ENCODE peak calls at places on chromosomes 4 and X, in seven cellular contexts. M is body of pancreas, T is ascending aorta, J is pancreas, U is right lobe of liver, Z is testis, Q is IMR-90. A is an unnamed sample.

GRCh38 chrX:154378059-154378798 is 866 bp upstream of the EMD start:
- DNase-seq in M (peak; percentile 63), T (no peak), J (peak; percentile 76), U (peak; percentile 97), Z (peak; percentile 29), Q (peak; percentile 40), A (peak; percentile 54)

GRCh38 chrX:9786839-9787635 is 808 bp downstream of the SHROOM2 start:
- DNase-seq in M (peak; percentile 13), T (no peak), J (peak; percentile 68), U (peak; percentile 41), Z (peak; percentile 20), Q (no peak), A (no peak)

GRCh38 chr4:156642161-156642560 is 329.4 kb downstream of the PDGFC start:
- DNase-seq in M (no peak), T (no peak), J (no peak), U (no peak), Z (no peak), Q (no peak), A (no peak)

GRCh38 chrX:119105826-119106225 is 21.8 kb downstream of the KIAA1210 start:
- DNase-seq in M (no peak), T (no peak), J (no peak), U (no peak), Z (no peak), Q (peak; percentile 19), A (no peak)

GRCh38 chr4:76801621-76802545 is 96.1 kb downstream of the SOWAHB start:
- DNase-seq in M (no peak), T (no peak), J (no peak), U (peak; percentile 24), Z (peak; percentile 44), Q (no peak), A (no peak)

GRCh38 chr4:145840162-145840768 is 98.4 kb downstream of the ZNF827 start:
- DNase-seq in M (peak; percentile 15), T (no peak), J (no peak), U (no peak), Z (no peak), Q (peak; percentile 38), A (no peak)

GRCh38 chr4:125522588-125522987 is 207.8 kb downstream of the FAT4 start:
- DNase-seq in M (no peak), T (no peak), J (no peak), U (no peak), Z (no peak), Q (no peak), A (no peak)

GRCh38 chr4:56786955-56787354 is 34.5 kb downstream of the SPINK2 start:
- DNase-seq in M (peak; percentile 47), T (no peak), J (no peak), U (peak; percentile 35), Z (peak; percentile 67), Q (peak; percentile 96), A (peak; percentile 73)

GRCh38 chr4:117889978-117890377 is 144.3 kb upstream of the NDST3 start:
- DNase-seq in M (no peak), T (no peak), J (no peak), U (no peak), Z (no peak), Q (no peak), A (no peak)

GRCh38 chr4:173189117-173189693 is 20.6 kb downstream of the GALNT7 start:
- DNase-seq in M (no peak), T (no peak), J (no peak), U (no peak), Z (no peak), Q (peak; percentile 85), A (no peak)

GRCh38 chrX:72526534-72527508 is 45.8 kb downstream of the HDAC8 start:
- DNase-seq in M (no peak), T (no peak), J (no peak), U (no peak), Z (no peak), Q (peak; percentile 21), A (no peak)

GRCh38 chr4:95124906-95125504 is 367.2 kb downstream of the BMPR1B start:
- DNase-seq in M (peak; percentile 33), T (no peak), J (no peak), U (no peak), Z (peak; percentile 47), Q (peak; percentile 76), A (no peak)

GRCh38 chr4:78154972-78155371 is 97.8 kb downstream of the FRAS1 start:
- DNase-seq in M (no peak), T (no peak), J (no peak), U (no peak), Z (no peak), Q (no peak), A (no peak)

GRCh38 chr4:113700602-113701150 is 60.9 kb downstream of the CAMK2D start:
- DNase-seq in M (no peak), T (no peak), J (no peak), U (no peak), Z (no peak), Q (no peak), A (no peak)

GRCh38 chr4:10164877-10165283 is 48.3 kb upstream of the WDR1 start:
- DNase-seq in M (no peak), T (no peak), J (no peak), U (peak; percentile 30), Z (peak; percentile 50), Q (peak; percentile 42), A (peak; percentile 61)

GRCh38 chr4:35541888-35542213 is 702.5 kb downstream of the ARAP2 start:
- DNase-seq in M (no peak), T (no peak), J (no peak), U (no peak), Z (no peak), Q (no peak), A (no peak)

GRCh38 chr4:147354994-147355393 is 125.9 kb upstream of the EDNRA start:
- DNase-seq in M (no peak), T (no peak), J (no peak), U (no peak), Z (no peak), Q (peak; percentile 61), A (no peak)

GRCh38 chrX:22122510-22122909 is 90.4 kb downstream of the PHEX start:
- DNase-seq in M (no peak), T (no peak), J (no peak), U (no peak), Z (no peak), Q (peak; percentile 82), A (no peak)

GRCh38 chr4:75637827-75638226 is 7.5 kb upstream of the CDKL2 start:
- DNase-seq in M (no peak), T (no peak), J (no peak), U (no peak), Z (no peak), Q (no peak), A (no peak)

GRCh38 chr4:127782025-127782274 is 172 bp upstream of the HSPA4L start:
- DNase-seq in M (peak; percentile 89), T (peak; percentile 21), J (no peak), U (peak; percentile 90), Z (peak; percentile 93), Q (peak; percentile 81), A (peak; percentile 88)

GRCh38 chrX:145405012-145405411 is 157.7 kb downstream of the SPANXN1 start:
- DNase-seq in M (peak; percentile 15), T (no peak), J (no peak), U (no peak), Z (peak; percentile 40), Q (peak; percentile 15), A (peak; percentile 33)

GRCh38 chr4:7206856-7207567 is 14.7 kb downstream of the SORCS2 start:
- DNase-seq in M (peak; percentile 47), T (peak; percentile 51), J (peak; percentile 73), U (peak; percentile 90), Z (peak; percentile 77), Q (peak; percentile 90), A (peak; percentile 78)

GRCh38 chr4:165737309-165737972 is 135.6 kb upstream of the TLL1 start:
- DNase-seq in M (no peak), T (no peak), J (no peak), U (no peak), Z (no peak), Q (no peak), A (no peak)

GRCh38 chr4:14783011-14783877 is 219.0 kb upstream of the CPEB2 start:
- DNase-seq in M (no peak), T (no peak), J (no peak), U (no peak), Z (no peak), Q (peak; percentile 40), A (no peak)

GRCh38 chr4:14792702-14793227 is 209.5 kb upstream of the CPEB2 start:
- DNase-seq in M (no peak), T (no peak), J (no peak), U (no peak), Z (no peak), Q (no peak), A (no peak)

GRCh38 chr4:14787221-14787620 is 215.1 kb upstream of the CPEB2 start:
- DNase-seq in M (no peak), T (no peak), J (no peak), U (no peak), Z (no peak), Q (no peak), A (no peak)

GRCh38 chr4:14790487-14790886 is 211.8 kb upstream of the CPEB2 start:
- DNase-seq in M (no peak), T (no peak), J (no peak), U (no peak), Z (no peak), Q (no peak), A (no peak)

DNA sequence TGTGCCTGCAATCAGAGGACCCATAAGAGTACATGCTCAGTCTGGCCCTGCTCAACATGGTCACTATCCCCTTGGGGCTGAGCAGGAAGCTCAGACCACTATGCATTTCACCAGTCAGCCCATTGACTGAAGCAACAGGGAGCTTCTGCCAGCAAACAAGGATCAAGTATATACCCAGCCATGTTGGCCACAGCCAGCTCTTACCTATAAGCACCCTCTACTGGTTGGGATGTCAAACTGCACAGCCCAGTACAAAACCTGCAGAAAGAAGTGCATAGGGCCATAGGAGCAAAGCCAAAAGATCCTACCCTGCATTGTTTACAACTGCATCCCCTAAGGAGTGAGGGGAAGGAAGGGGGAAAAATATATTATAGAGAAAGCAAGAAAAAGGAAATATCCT is 214.4 kb upstream of the CPEB2 start:
- DNase-seq in M (peak; percentile 21), T (no peak), J (no peak), U (no peak), Z (peak; percentile 28), Q (peak; percentile 13), A (no peak)
- TF ChIP-seq CTCF in M (peak; percentile 26), T (peak; percentile 21), J (no peak), U (peak; percentile 64), Z (peak; percentile 30), Q (peak; percentile 25), A (no peak)

GRCh38 chr4:168505996-168506395 is 9.1 kb downstream of the PALLD start:
- DNase-seq in M (no peak), T (no peak), J (no peak), U (no peak), Z (no peak), Q (no peak), A (no peak)
- H3K4me3 ChIP-seq in M (no peak overlapping the region), T (no peak overlapping the region), J (no peak overlapping the region), U (no peak overlapping the region), Z (no peak overlapping the region), Q (no peak overlapping the region), A (no peak overlapping the region)

GRCh38 chr4:2537011-2537830 is 774 bp downstream of the FAM193A start:
- DNase-seq in M (peak; percentile 44), T (no peak), J (peak; percentile 77), U (peak; percentile 60), Z (peak; percentile 54), Q (peak; percentile 24), A (peak; percentile 49)
- H3K4me1 ChIP-seq in M (peaks cover 30% of the 10 kb centered on the region), T (peaks cover 15% of the 10 kb centered on the region), J (no peaks in the 10 kb centered on the region), U (no peaks in the 10 kb centered on the region), Z (peaks cover 26% of the 10 kb centered on the region), Q (peaks cover 4% of the 10 kb centered on the region), A (peaks cover 16% of the 10 kb centered on the region)

DNA sequence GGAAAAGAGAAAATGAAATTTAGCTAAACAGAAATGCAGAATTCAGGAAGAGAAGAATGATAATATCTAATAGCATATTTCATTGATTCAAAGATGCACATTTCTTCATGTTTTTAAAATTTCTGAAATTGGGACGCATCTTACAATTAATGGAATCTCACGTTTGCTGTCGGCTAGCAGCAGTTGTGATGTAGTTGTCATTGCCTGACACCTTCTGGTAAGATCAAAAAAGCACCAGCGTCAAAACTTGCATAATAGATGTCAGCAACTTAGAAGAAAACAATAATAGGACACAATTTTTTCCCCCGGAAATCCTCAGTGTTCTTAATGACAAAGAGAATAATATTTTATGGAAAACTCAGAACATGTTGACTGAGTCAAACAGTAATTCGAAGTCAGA is 29.8 kb upstream of the SLC7A3 start:
- DNase-seq in M (no peak), T (no peak), J (no peak), U (no peak), Z (no peak), Q (no peak), A (no peak)
- TF ChIP-seq CTCF in M (no peak), T (no peak), J (no peak), U (peak; percentile 13), Z (no peak), Q (peak; percentile 6), A (no peak)

A was measured in mucosa of descending colon.